ENCODE peak calls at places on chromosomes 7 and 10, in nine cellular contexts. L is activated CD8-positive, alpha-beta T cell treated with anti-CD3 and anti-CD28 coated beads for 36 hours; M is nephron progenitor cell; T is keratinocyte; I is WTC11; X is HFFc6; F is BJ; K is pancreas; B is sigmoid colon. G is an unnamed sample.

GRCh38 chr10:12419279-12419847 is 70.0 kb downstream of the CAMK1D start:
- DNase-seq in L (peak; percentile 91), M (no peak), T (peak; percentile 69), I (no peak), X (peak; percentile 96), F (peak; percentile 81), K (no peak), B (peak; percentile 86), G (no peak)

GRCh38 chr7:123494193-123494796 is 40.1 kb downstream of the IQUB start:
- DNase-seq in L (peak; percentile 48), M (peak; percentile 8), T (no peak), I (no peak), X (peak; percentile 1), F (no peak), K (peak; percentile 12), B (no peak), G (peak; percentile 26)

GRCh38 chr7:34652784-34653183 is 5.2 kb upstream of the NPSR1 start:
- DNase-seq in L (no peak), M (no peak), T (no peak), I (no peak), X (no peak), F (no peak), K (no peak), B (no peak), G (no peak)

GRCh38 chr10:114172776-114173555 is 1.0 kb downstream of the CCDC186 start:
- DNase-seq in L (no peak), M (no peak), T (no peak), I (no peak), X (no peak), F (no peak), K (no peak), B (no peak), G (no peak)

GRCh38 chr10:133163889-133164815 is 4.1 kb downstream of the KNDC1 start:
- DNase-seq in L (no peak), M (no peak), T (no peak), I (peak; percentile 70), X (no peak), F (no peak), K (no peak), B (peak; percentile 55), G (no peak)

GRCh38 chr10:22666287-22667092 is 47.9 kb downstream of the PIP4K2A start:
- DNase-seq in L (peak; percentile 80), M (no peak), T (no peak), I (no peak), X (no peak), F (no peak), K (no peak), B (no peak), G (peak; percentile 31)

GRCh38 chr7:66871076-66871475 is 49.9 kb upstream of the TMEM248 start:
- DNase-seq in L (no peak), M (no peak), T (no peak), I (no peak), X (no peak), F (no peak), K (no peak), B (no peak), G (no peak)

GRCh38 chr7:133535308-133535707 is 282.4 kb downstream of the EXOC4 start:
- DNase-seq in L (no peak), M (no peak), T (no peak), I (no peak), X (no peak), F (no peak), K (no peak), B (no peak), G (no peak)

GRCh38 chr7:30246392-30246791 is 38.0 kb upstream of the ZNRF2 start:
- DNase-seq in L (no peak), M (no peak), T (no peak), I (no peak), X (no peak), F (no peak), K (no peak), B (no peak), G (no peak)

GRCh38 chr7:56079450-56080185 is 13.1 kb downstream of the PHKG1 start:
- DNase-seq in L (no peak), M (no peak), T (no peak), I (peak; percentile 26), X (peak; percentile 60), F (peak; percentile 47), K (peak; percentile 75), B (peak; percentile 94), G (no peak)

GRCh38 chr10:127013251-127013656 is 108.0 kb downstream of the DOCK1 start:
- DNase-seq in L (no peak), M (no peak), T (no peak), I (no peak), X (no peak), F (no peak), K (peak; percentile 39), B (no peak), G (no peak)

GRCh38 chr10:89279449-89279869 is 22.4 kb upstream of the IFIT2 start:
- DNase-seq in L (no peak), M (no peak), T (no peak), I (no peak), X (no peak), F (no peak), K (peak; percentile 11), B (no peak), G (no peak)

GRCh38 chr10:44761076-44761475 is 150.1 kb upstream of the TMEM72 start:
- DNase-seq in L (no peak), M (no peak), T (no peak), I (no peak), X (peak; percentile 74), F (no peak), K (no peak), B (no peak), G (no peak)

GRCh38 chr7:125279956-125280355 is 350.3 kb upstream of the POT1 start:
- DNase-seq in L (no peak), M (no peak), T (no peak), I (no peak), X (no peak), F (no peak), K (no peak), B (no peak), G (no peak)

GRCh38 chr10:71795248-71795647 is 21.9 kb upstream of the VSIR start:
- DNase-seq in L (peak; percentile 48), M (peak; percentile 78), T (no peak), I (peak; percentile 58), X (no peak), F (no peak), K (no peak), B (no peak), G (peak; percentile 50)

GRCh38 chr10:52232561-52233350 is 81.3 kb upstream of the DKK1 start:
- DNase-seq in L (no peak), M (no peak), T (no peak), I (no peak), X (no peak), F (no peak), K (no peak), B (no peak), G (peak; percentile 54)

GRCh38 chr10:133151528-133151927 is 8.5 kb upstream of the KNDC1 start:
- DNase-seq in L (no peak), M (no peak), T (no peak), I (peak; percentile 29), X (no peak), F (no peak), K (no peak), B (no peak), G (no peak)

GRCh38 chr10:132313865-132314264 is 6.1 kb upstream of the STK32C start:
- DNase-seq in L (no peak), M (no peak), T (no peak), I (no peak), X (no peak), F (no peak), K (no peak), B (peak; percentile 29), G (no peak)

GRCh38 chr10:47290338-47290737 is 9.7 kb upstream of the GDF10 start:
- DNase-seq in L (no peak), M (no peak), T (no peak), I (no peak), X (no peak), F (no peak), K (no peak), B (no peak), G (no peak)

GRCh38 chr7:11786186-11786585 is 45.8 kb downstream of the THSD7A start:
- DNase-seq in L (no peak), M (no peak), T (no peak), I (no peak), X (no peak), F (no peak), K (no peak), B (no peak), G (no peak)

GRCh38 chr7:113404245-113404644 is 285.9 kb upstream of the SMIM30 start:
- DNase-seq in L (peak; percentile 13), M (peak; percentile 15), T (no peak), I (peak; percentile 24), X (no peak), F (no peak), K (no peak), B (no peak), G (peak; percentile 6)
- TF ChIP-seq CTCF in L (no peak), M (peak; percentile 34), T (no peak), I (peak; percentile 23), X (peak; percentile 34), F (no peak), K (no peak), B (no peak), G (no peak)

GRCh38 chr10:69861251-69862240 is 59.8 kb downstream of the COL13A1 start:
- DNase-seq in L (peak; percentile 21), M (no peak), T (peak; percentile 70), I (no peak), X (peak; percentile 89), F (peak; percentile 39), K (peak; percentile 32), B (no peak), G (no peak)
- TF ChIP-seq CTCF in L (peak; percentile 15), M (no peak), T (peak; percentile 71), I (no peak), X (peak; percentile 70), F (peak; percentile 50), K (peak; percentile 37), B (no peak), G (no peak)

DNA sequence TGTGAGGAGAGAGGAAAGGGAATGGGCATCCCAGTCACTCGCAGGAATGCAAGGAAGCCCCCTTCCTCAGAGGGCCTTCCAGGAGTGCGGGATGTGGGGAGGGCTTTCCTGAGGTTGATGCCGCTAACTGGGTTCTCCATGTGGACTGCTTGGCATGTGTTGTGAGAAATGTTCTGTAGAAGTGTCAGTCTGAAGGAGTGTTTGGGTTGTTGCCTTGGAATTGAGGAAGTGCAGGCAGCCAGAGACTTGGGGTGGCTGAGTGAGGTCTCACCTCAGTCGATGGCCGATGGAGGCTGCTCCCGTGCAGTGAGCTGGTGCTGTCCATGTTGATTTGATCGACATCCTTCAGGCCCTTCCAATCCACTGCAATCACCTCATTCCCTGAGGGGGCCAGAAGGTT is 2.7 kb downstream of the FAM131B start:
- DNase-seq in L (no peak), M (no peak), T (no peak), I (no peak), X (no peak), F (no peak), K (no peak), B (no peak), G (no peak)
- TF ChIP-seq CTCF in L (no peak), M (no peak), T (no peak), I (no peak), X (no peak), F (no peak), K (no peak), B (no peak), G (no peak)

DNA sequence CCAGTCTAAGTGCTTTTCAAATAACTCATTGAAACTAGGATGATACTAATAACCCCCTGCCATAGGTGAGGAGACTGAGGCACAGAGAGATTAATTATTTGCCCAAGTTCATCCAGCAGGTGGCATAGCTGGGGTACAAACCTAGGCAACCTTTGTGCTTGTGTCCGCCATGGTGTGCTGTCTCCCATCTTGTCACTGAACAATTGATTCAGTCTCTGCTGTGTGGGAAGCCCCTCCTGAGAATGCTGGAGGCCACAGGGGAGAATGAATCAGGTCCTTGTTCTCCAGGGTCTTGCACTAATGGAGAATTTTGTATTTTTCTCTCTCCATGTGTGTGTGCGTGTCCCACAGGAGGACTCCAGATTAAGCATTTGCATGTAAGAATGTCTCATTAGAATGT is 15.8 kb upstream of the TMEM236 start:
- DNase-seq in L (peak; percentile 10), M (no peak), T (no peak), I (no peak), X (no peak), F (no peak), K (no peak), B (no peak), G (no peak)
- TF ChIP-seq CTCF in L (no peak), M (no peak), T (peak; percentile 11), I (no peak), X (peak; percentile 48), F (peak; percentile 3), K (no peak), B (no peak), G (no peak)